ENCODE peak calls at places on chromosomes 16 and 17, in four cellular contexts. R is cardiac fibroblast, X is coronary artery, F is esophagus squamous epithelium. B is an unnamed sample.

GRCh38 chr16:5033256-5034166 is at the start of gene NAGPA:
- DNase-seq in R (peak; percentile 88), F (no peak), X (peak; percentile 93), B (peak; percentile 95)

GRCh38 chr17:40551874-40552768 is 13.2 kb downstream of the CCR7 start:
- DNase-seq in F (no peak), X (peak; percentile 83), R (peak; percentile 99), B (peak; percentile 27)

GRCh38 chr16:11836653-11837244 is 14.6 kb downstream of the RSL1D1 start:
- DNase-seq in R (peak; percentile 84), X (no peak), F (no peak), B (no peak)

GRCh38 chr16:73232555-73233422 is 184.9 kb upstream of the ZFHX3 start:
- DNase-seq in X (peak; percentile 78), R (peak; percentile 99), F (no peak), B (no peak)

GRCh38 chr17:10033449-10033848 is 128.4 kb upstream of the RCVRN start:
- DNase-seq in F (no peak), R (no peak), X (no peak), B (no peak)

GRCh38 chr17:62630365-62631085 is 3.1 kb downstream of the MRC2 start:
- DNase-seq in F (no peak), X (no peak), R (no peak), B (no peak)

GRCh38 chr16:50721549-50722409 is 20.1 kb upstream of the CYLD start:
- DNase-seq in F (no peak), R (no peak), X (no peak), B (no peak)

GRCh38 chr17:2282297-2282873 is 21.2 kb downstream of the SMG6 start:
- DNase-seq in F (no peak), R (peak; percentile 90), X (no peak), B (no peak)

GRCh38 chr16:54317306-54317705 is 30.7 kb upstream of the IRX3 start:
- DNase-seq in X (no peak), F (no peak), R (no peak), B (no peak)

GRCh38 chr17:40024901-40025300 is 9.7 kb downstream of the CSF3 start:
- DNase-seq in R (peak; percentile 71), F (no peak), X (no peak), B (no peak)

GRCh38 chr17:64938925-64939474 is 19.7 kb upstream of the LRRC37A3 start:
- DNase-seq in R (peak; percentile 36), X (no peak), F (no peak), B (peak; percentile 51)

GRCh38 chr17:17713839-17714238 is 32.6 kb downstream of the RAI1 start:
- DNase-seq in R (peak; percentile 50), X (no peak), F (no peak), B (no peak)

GRCh38 chr17:37110012-37110701 is 161.4 kb downstream of the AATF start:
- DNase-seq in F (no peak), R (no peak), X (no peak), B (no peak)

GRCh38 chr17:65592131-65592965 is 30.9 kb upstream of the AXIN2 start:
- DNase-seq in X (no peak), F (no peak), R (no peak), B (no peak)

GRCh38 chr17:63116967-63117366 is 150.9 kb downstream of the TANC2 start:
- DNase-seq in X (no peak), R (peak; percentile 29), F (no peak), B (no peak)

GRCh38 chr17:62882284-62882683 is 74.2 kb upstream of the MARCHF10 start:
- DNase-seq in F (no peak), X (no peak), R (peak; percentile 28), B (no peak)

GRCh38 chr17:38466346-38467315 is 38.4 kb downstream of the ARHGAP23 start:
- DNase-seq in R (no peak), X (no peak), F (no peak), B (no peak)
- H3K4me3 ChIP-seq in R (no peak overlapping the region), X (peak overlapping the region; percentile 79), F (peak overlapping the region; percentile 43), B (no peak overlapping the region)

GRCh38 chr17:7024402-7024785 is 1.5 kb downstream of the BCL6B start:
- DNase-seq in X (no peak), R (no peak), F (no peak), B (peak; percentile 34)
- H3K4me3 ChIP-seq in X (peak overlapping the region; percentile 23), R (no peak overlapping the region), F (no peak overlapping the region), B (no peak overlapping the region)

DNA sequence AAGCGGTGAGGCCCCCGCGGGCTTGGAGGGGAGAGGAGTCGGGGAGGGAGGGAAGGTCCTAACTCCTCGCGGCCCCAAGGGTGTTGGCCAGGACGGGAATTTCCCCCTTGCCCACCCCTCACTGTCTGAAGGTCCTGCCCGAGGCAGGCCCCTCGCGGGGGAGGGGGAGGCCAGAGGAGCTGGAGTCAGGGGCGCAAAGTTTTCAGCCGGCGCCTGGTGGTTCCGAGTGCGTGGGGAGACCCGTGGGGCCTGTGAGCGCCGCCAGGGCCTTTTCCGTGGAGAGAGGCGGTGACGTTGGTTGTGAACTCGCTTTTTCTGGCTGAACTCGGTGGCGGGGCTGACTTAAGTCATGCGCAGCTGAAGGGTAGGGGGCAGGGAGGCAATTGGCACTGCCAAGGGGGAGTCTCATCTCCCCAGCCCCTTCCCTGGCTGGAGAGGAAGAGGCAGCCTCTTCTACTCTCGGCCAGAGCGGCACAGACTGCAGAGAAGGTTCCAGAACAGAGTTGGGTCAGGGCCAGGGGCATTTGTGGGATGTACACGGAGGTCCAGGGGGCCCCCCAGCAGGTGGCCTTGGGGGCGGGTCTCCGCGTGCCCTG is 1.5 kb downstream of the CACNA1H start:
- DNase-seq in X (no peak), F (no peak), R (peak; percentile 39), B (no peak)
- H3K4me3 ChIP-seq in X (peak overlapping the region; percentile 83), F (peak overlapping the region; percentile 23), R (no peak overlapping the region), B (peak overlapping the region; percentile 19)

GRCh38 chr16:85002643-85003042 is 8.7 kb downstream of the ZDHHC7 start:
- DNase-seq in X (no peak), F (no peak), R (peak; percentile 59), B (no peak)

GRCh38 chr16:85003076-85003475 is 8.3 kb downstream of the ZDHHC7 start:
- DNase-seq in F (no peak), R (no peak), X (no peak), B (no peak)

GRCh38 chr16:85005278-85006069 is 5.9 kb downstream of the ZDHHC7 start:
- DNase-seq in F (no peak), R (peak; percentile 43), X (no peak), B (no peak)

GRCh38 chr16:85004587-85005205 is 6.6 kb downstream of the ZDHHC7 start:
- DNase-seq in F (no peak), R (peak; percentile 92), X (no peak), B (no peak)

DNA sequence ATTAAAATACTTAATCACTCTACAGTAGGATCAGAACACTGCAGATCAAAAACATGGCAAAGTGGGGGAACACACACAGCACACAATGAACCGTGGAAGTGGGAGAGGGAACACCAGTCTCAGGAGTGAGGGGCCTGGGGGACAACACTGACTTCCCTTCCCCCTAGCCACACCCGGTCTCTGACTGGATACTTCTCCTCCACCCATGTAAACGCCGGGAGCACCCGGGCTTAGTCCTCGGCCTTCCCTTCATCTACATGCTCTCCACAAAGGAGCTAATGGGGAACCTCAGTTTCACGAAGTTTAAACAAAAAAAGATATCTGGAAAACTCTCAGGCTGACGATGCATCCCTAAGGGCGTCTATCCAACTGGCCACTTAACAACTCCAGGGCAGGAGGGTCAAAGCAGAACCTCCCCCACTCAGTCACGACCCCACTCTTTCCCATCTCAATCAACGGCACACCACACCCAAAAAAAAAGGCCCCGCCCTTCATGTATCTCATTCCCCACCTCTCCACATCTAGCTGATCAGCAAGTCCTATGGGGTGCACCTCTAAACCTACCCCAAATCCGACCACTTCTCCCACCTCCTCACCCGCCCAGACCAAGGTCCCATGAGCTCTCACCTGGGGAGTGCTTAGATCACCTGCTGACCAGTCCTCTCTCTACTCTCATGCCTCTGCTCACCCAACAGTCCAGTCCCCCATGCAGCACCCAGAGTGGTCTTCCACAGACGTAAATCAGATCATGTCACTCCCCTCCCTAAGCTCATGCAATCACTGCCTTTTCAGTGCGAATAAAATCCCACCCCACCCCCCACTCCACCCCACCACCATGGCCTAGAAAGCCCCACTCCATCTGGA is 7.4 kb downstream of the ZDHHC7 start:
- DNase-seq in R (no peak), X (no peak), F (no peak), B (no peak)
- H3K4me3 ChIP-seq in R (no peak overlapping the region), X (peak overlapping the region; percentile 7), F (no peak overlapping the region), B (no peak overlapping the region)

GRCh38 chr17:48547839-48548686 is 3.2 kb upstream of the HOXB2 start:
- DNase-seq in R (peak; percentile 71), F (no peak), X (no peak), B (no peak)

GRCh38 chr17:48548687-48549621 is 4.0 kb upstream of the HOXB2 start:
- DNase-seq in X (no peak), F (no peak), R (no peak), B (no peak)

GRCh38 chr17:48545539-48545938 is 630 bp upstream of the HOXB2 start:
- DNase-seq in R (no peak), F (no peak), X (no peak), B (no peak)

GRCh38 chr17:48546187-48546923 is 1.4 kb upstream of the HOXB2 start:
- DNase-seq in X (no peak), F (no peak), R (peak; percentile 30), B (no peak)

DNA sequence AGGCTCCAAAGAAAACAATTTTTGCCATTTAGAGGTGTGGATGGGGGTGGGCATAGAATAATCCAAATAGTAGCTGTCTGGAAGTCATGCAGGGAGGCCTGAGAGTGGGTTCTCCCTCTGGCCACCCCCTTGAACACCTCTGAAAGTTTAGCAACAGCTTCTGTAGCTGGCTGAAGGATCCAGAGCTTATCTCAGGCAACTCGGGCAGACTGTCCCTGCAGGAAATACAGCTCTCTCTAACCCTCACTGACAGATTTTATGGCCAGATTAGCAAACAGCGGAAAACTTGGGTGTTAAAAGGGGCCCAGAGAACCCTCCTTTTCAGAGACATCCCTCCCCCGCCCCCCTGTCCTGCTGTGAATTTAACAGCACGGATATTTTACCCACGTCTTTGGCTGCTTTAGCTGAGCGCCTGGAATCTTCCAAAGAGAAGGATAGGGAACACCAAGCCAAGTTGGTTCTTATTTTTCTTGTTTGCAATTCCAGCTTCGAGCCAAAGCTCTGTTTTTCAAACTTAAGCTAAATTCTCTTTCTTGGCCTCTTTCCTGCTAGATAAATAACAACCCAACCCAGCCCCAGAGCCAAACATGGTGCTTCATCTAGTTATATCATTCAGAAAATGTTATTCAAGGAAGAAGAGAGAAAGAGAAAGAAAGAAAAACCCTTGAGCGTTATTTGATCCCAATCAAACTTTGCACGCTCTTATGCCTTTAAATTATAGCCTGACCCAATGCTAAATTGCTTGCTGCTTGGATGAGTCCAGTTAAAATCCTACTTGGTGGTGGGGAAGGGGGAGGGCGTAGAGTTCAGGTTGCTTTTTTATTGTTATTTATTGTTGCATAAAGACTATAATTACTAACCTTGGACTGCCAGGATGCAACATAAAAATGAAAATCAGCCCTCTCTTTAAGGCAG is 2.3 kb upstream of the HOXB2 start:
- DNase-seq in X (no peak), F (no peak), R (peak; percentile 36), B (peak; percentile 61)
- H3K4me3 ChIP-seq in X (peak overlapping the region; percentile 60), F (peak overlapping the region; percentile 22), R (peak overlapping the region; percentile 15), B (peak overlapping the region; percentile 9)

GRCh38 chr17:72516772-72517399 is 396.1 kb downstream of the SOX9 start:
- DNase-seq in R (peak; percentile 56), F (no peak), X (no peak), B (no peak)
- H3K4me3 ChIP-seq in R (peak overlapping the region; percentile 15), F (no peak overlapping the region), X (no peak overlapping the region), B (no peak overlapping the region)

DNA sequence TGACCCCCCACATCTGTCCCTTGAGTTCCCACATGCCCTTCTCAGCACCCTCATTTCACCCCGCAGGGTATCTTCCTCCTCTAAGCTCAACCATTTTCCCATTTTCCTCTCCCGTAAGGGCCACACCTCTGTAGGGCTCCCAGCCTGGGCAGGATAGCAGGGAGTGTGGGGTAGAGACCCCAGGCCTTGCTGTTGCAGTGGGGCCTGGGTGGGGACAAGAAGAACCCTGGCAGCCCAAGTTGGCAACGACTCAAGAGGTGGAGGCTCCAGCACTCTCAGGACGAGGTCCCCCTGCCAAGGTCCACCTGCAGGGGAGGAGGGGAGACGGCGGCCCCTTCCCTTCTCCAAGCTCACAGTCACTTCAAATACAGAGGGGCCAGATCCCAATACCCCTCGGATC is 2.0 kb upstream of the TMEM92 start:
- DNase-seq in X (no peak), F (no peak), R (no peak), B (no peak)
- H3K4me3 ChIP-seq in X (peak overlapping the region; percentile 85), F (peak overlapping the region; percentile 54), R (peak overlapping the region; percentile 57), B (no peak overlapping the region)

GRCh38 chr17:81272616-81273015 is 22.5 kb downstream of the SLC38A10 start:
- DNase-seq in X (no peak), F (no peak), R (no peak), B (no peak)
- H3K4me3 ChIP-seq in X (no peak overlapping the region), F (no peak overlapping the region), R (no peak overlapping the region), B (no peak overlapping the region)

B was measured in colonic mucosa.